ENCODE peak calls at places on chromosomes 16 and 17, in four cellular contexts. One of them, this sample, is unnamed.

GRCh38 chr17:9928601-9929341 is 23.7 kb upstream of the RCVRN start:
- DNase-seq in A549: peak; percentile 87
- DNase-seq in GM12878: no peak
- DNase-seq in HepG2: peak; percentile 52
- DNase-seq in this sample: peak; percentile 58

GRCh38 chr16:87126403-87127025 is 190.7 kb downstream of the C16orf95 start:
- DNase-seq in A549: no peak
- DNase-seq in GM12878: no peak
- DNase-seq in HepG2: no peak
- DNase-seq in this sample: no peak

GRCh38 chr16:27977966-27978365 is 85.5 kb downstream of the GSG1L start:
- DNase-seq in A549: no peak
- DNase-seq in GM12878: no peak
- DNase-seq in HepG2: no peak
- DNase-seq in this sample: no peak

GRCh38 chr16:2983706-2984136 is 3.5 kb upstream of the PKMYT1 start:
- DNase-seq in A549: peak; percentile 91
- DNase-seq in GM12878: no peak
- DNase-seq in HepG2: peak; percentile 42
- DNase-seq in this sample: peak; percentile 96

GRCh38 chr17:81484195-81484979 is 28.2 kb downstream of the ACTG1 start:
- DNase-seq in A549: peak; percentile 80
- DNase-seq in GM12878: peak; percentile 17
- DNase-seq in HepG2: peak; percentile 76
- DNase-seq in this sample: peak; percentile 97

GRCh38 chr17:27351741-27352140 is 57.8 kb downstream of the WSB1 start:
- DNase-seq in A549: no peak
- DNase-seq in GM12878: no peak
- DNase-seq in HepG2: no peak
- DNase-seq in this sample: no peak

GRCh38 chr17:32288600-32288999 is 23.0 kb downstream of the RHBDL3 start:
- DNase-seq in A549: no peak
- DNase-seq in GM12878: no peak
- DNase-seq in HepG2: no peak
- DNase-seq in this sample: no peak

GRCh38 chr16:22915003-22915402 is 101.0 kb downstream of the HS3ST2 start:
- DNase-seq in A549: no peak
- DNase-seq in GM12878: no peak
- DNase-seq in HepG2: no peak
- DNase-seq in this sample: no peak

GRCh38 chr17:47652570-47652969 is 2.9 kb downstream of the KPNB1 start:
- DNase-seq in A549: no peak
- DNase-seq in GM12878: no peak
- DNase-seq in HepG2: no peak
- DNase-seq in this sample: no peak

GRCh38 chr16:11384956-11385586 is 39.8 kb downstream of the RMI2 start:
- DNase-seq in A549: no peak
- DNase-seq in GM12878: no peak
- DNase-seq in HepG2: no peak
- DNase-seq in this sample: no peak

GRCh38 chr17:40561294-40561870 is 3.9 kb downstream of the CCR7 start:
- DNase-seq in A549: no peak
- DNase-seq in GM12878: peak; percentile 84
- DNase-seq in HepG2: no peak
- DNase-seq in this sample: no peak

GRCh38 chr17:34579017-34579946 is at the start of gene TMEM132E:
- DNase-seq in A549: no peak
- DNase-seq in GM12878: no peak
- DNase-seq in HepG2: no peak
- DNase-seq in this sample: peak; percentile 75

GRCh38 chr17:46053911-46054534 is 55.0 kb downstream of the STH start:
- DNase-seq in A549: no peak
- DNase-seq in GM12878: no peak
- DNase-seq in HepG2: no peak
- DNase-seq in this sample: no peak

GRCh38 chr17:69828087-69828486 is 246.9 kb upstream of the KCNJ16 start:
- DNase-seq in A549: no peak
- DNase-seq in GM12878: no peak
- DNase-seq in HepG2: no peak
- DNase-seq in this sample: no peak

GRCh38 chr16:31377210-31377903 is 15.8 kb upstream of the ITGAD start:
- DNase-seq in A549: no peak
- DNase-seq in GM12878: no peak
- DNase-seq in HepG2: no peak
- DNase-seq in this sample: no peak

GRCh38 chr16:11100239-11100750 is 155.7 kb downstream of the SOCS1 start:
- DNase-seq in A549: no peak
- DNase-seq in GM12878: peak; percentile 74
- DNase-seq in HepG2: no peak
- DNase-seq in this sample: no peak

GRCh38 chr16:84790291-84790690 is 29.5 kb upstream of the CRISPLD2 start:
- DNase-seq in A549: no peak
- DNase-seq in GM12878: no peak
- DNase-seq in HepG2: no peak
- DNase-seq in this sample: no peak

GRCh38 chr17:82388223-82388921 is 16.8 kb downstream of the UTS2R start:
- DNase-seq in A549: no peak
- DNase-seq in GM12878: no peak
- DNase-seq in HepG2: peak; percentile 55
- DNase-seq in this sample: peak; percentile 63

GRCh38 chr17:71870546-71870862 is 250.3 kb upstream of the SOX9 start:
- DNase-seq in A549: no peak
- DNase-seq in GM12878: no peak
- DNase-seq in HepG2: no peak
- DNase-seq in this sample: peak; percentile 75

GRCh38 chr16:86209202-86209601 is 301.1 kb upstream of the FOXF1 start:
- DNase-seq in A549: no peak
- DNase-seq in GM12878: no peak
- DNase-seq in HepG2: no peak
- DNase-seq in this sample: no peak

GRCh38 chr16:6066601-6067000 is 969.0 kb upstream of the EEF2KMT start:
- DNase-seq in A549: no peak
- DNase-seq in GM12878: no peak
- DNase-seq in HepG2: no peak
- DNase-seq in this sample: no peak

GRCh38 chr17:62696726-62697490 is 69.4 kb downstream of the MRC2 start:
- DNase-seq in A549: no peak
- DNase-seq in GM12878: no peak
- DNase-seq in HepG2: no peak
- DNase-seq in this sample: peak; percentile 36

GRCh38 chr17:9645858-9646555 is 690 bp downstream of the USP43 start:
- DNase-seq in A549: peak; percentile 56
- DNase-seq in GM12878: no peak
- DNase-seq in HepG2: peak; percentile 30
- DNase-seq in this sample: peak; percentile 27

GRCh38 chr16:10587622-10588021 is 7.2 kb upstream of the EMP2 start:
- DNase-seq in A549: no peak
- DNase-seq in GM12878: no peak
- DNase-seq in HepG2: no peak
- DNase-seq in this sample: no peak

GRCh38 chr17:51797150-51797549 is 361.4 kb downstream of the CA10 start:
- DNase-seq in A549: no peak
- DNase-seq in GM12878: no peak
- DNase-seq in HepG2: no peak
- DNase-seq in this sample: no peak

GRCh38 chr16:88526906-88527185 is 43.4 kb upstream of the ZC3H18 start:
- DNase-seq in A549: no peak
- DNase-seq in GM12878: no peak
- DNase-seq in HepG2: no peak
- DNase-seq in this sample: no peak

GRCh38 chr17:732788-733720 is 658 bp downstream of the TLCD3A start:
- DNase-seq in A549: no peak
- DNase-seq in GM12878: no peak
- DNase-seq in HepG2: no peak
- DNase-seq in this sample: peak; percentile 82

GRCh38 chr16:81633147-81633619 is 145.9 kb upstream of the PLCG2 start:
- DNase-seq in A549: no peak
- DNase-seq in GM12878: no peak
- DNase-seq in HepG2: peak; percentile 16
- DNase-seq in this sample: no peak

GRCh38 chr17:6683730-6684459 is 29.3 kb downstream of the SLC13A5 start:
- DNase-seq in A549: no peak
- DNase-seq in GM12878: no peak
- DNase-seq in HepG2: no peak
- DNase-seq in this sample: no peak

DNA sequence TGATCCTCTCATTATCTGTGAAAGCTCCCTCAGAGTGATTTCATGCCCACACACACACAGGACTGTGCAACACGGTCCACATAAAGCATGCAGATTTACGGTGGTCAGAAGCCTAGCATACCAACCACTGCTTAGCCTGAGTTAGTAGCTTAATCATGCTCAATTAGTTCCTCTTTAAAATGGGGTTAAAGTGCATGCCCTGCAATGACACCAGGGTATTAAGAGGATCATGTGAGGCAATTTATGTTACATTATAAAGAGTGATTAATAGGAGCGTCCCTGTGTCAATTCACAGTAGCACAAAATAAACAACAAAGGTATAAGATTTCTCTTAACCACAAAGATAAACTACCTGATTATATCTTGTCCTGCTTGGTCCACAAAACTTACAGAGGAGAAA is 39.8 kb downstream of the C17orf67 start:
- DNase-seq in A549: no peak
- DNase-seq in GM12878: no peak
- DNase-seq in HepG2: no peak
- DNase-seq in this sample: no peak
- TF ChIP-seq PBX3 in A549: no peak
- TF ChIP-seq PBX3 in GM12878: no peak
- TF ChIP-seq PBX3 in HepG2: no peak
- TF ChIP-seq PBX3 in this sample: no peak

GRCh38 chr17:38464723-38465419 is 36.6 kb downstream of the ARHGAP23 start:
- DNase-seq in A549: peak; percentile 81
- DNase-seq in GM12878: no peak
- DNase-seq in HepG2: no peak
- DNase-seq in this sample: peak; percentile 96

GRCh38 chr17:38466346-38467315 is 38.4 kb downstream of the ARHGAP23 start:
- DNase-seq in A549: no peak
- DNase-seq in GM12878: no peak
- DNase-seq in HepG2: no peak
- DNase-seq in this sample: no peak

GRCh38 chr17:38464251-38464722 is 36.0 kb downstream of the ARHGAP23 start:
- DNase-seq in A549: no peak
- DNase-seq in GM12878: no peak
- DNase-seq in HepG2: no peak
- DNase-seq in this sample: peak; percentile 83

GRCh38 chr17:38467491-38467890 is 39.2 kb downstream of the ARHGAP23 start:
- DNase-seq in A549: no peak
- DNase-seq in GM12878: no peak
- DNase-seq in HepG2: no peak
- DNase-seq in this sample: no peak

GRCh38 chr17:38465420-38466345 is 37.4 kb downstream of the ARHGAP23 start:
- DNase-seq in A549: no peak
- DNase-seq in GM12878: no peak
- DNase-seq in HepG2: no peak
- DNase-seq in this sample: peak; percentile 68
- TF ChIP-seq PBX3 in A549: no peak
- TF ChIP-seq PBX3 in GM12878: no peak
- TF ChIP-seq PBX3 in HepG2: no peak
- TF ChIP-seq PBX3 in this sample: no peak

DNA sequence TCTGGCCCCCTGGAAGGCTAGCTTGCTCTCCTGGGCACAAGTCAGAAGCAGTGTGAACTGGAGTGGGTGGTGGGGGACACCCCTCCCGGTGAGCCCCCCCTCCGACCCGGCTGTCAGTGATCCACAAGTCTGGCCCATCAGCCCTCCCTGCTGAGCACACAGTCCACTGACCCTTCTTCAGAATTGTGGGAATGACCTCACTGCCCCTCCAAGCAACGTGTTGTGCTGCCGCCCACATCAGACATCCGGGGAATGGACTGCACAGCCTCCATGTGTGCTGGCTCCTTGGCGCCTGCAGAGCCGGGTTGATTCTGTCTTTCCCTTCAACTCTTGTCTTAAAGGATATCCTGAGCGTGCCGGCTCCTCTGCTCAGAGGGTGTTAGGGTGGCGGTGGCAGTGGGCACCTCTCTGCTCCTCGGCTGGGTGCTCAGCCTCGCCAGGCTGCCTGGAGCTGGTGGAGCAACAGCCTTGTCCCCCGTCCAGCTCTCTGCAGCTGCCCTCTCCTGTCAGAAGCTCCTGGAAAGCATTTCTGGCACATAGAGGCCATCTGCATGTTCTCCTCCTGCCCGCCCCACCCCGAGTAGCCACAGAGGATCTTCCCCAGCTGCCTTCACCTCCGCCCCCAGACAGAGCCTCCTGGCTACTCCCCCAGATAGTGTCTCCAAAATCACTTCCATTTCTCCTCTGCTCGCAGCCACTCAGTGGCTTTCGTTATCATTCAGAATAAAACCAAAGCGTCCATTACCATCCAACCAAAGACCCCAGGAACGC is 19.8 kb downstream of the NPTX1 start:
- DNase-seq in A549: no peak
- DNase-seq in GM12878: no peak
- DNase-seq in HepG2: no peak
- DNase-seq in this sample: no peak
- TF ChIP-seq PBX3 in A549: no peak
- TF ChIP-seq PBX3 in GM12878: no peak
- TF ChIP-seq PBX3 in HepG2: no peak
- TF ChIP-seq PBX3 in this sample: no peak

GRCh38 chr16:51755039-51755501 is 604.0 kb upstream of the SALL1 start:
- DNase-seq in A549: no peak
- DNase-seq in GM12878: no peak
- DNase-seq in HepG2: no peak
- DNase-seq in this sample: no peak
- TF ChIP-seq PBX3 in A549: no peak
- TF ChIP-seq PBX3 in GM12878: no peak
- TF ChIP-seq PBX3 in HepG2: no peak
- TF ChIP-seq PBX3 in this sample: no peak

DNA sequence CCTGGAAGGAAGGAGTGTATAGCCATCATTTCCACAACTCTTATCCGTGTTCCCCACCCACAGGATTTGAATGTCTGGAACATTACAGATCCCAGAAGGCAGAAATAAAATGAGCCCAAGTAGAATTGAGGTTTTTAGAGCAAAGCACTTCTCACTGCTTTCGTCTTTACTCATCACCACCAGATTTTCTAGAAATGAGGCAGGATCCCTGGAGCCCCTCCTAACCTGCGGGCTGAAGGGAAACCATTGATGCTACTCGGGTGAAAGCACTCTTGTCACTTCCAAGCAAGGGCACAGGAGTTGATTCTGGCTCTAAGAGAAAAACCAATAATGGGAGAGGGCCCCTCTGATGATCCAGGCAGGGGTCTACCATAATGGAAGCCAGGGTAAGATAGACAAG is 2.8 kb upstream of the ALDOC start:
- DNase-seq in A549: no peak
- DNase-seq in GM12878: no peak
- DNase-seq in HepG2: no peak
- DNase-seq in this sample: no peak
- TF ChIP-seq PBX3 in A549: no peak
- TF ChIP-seq PBX3 in GM12878: no peak
- TF ChIP-seq PBX3 in HepG2: no peak
- TF ChIP-seq PBX3 in this sample: no peak

DNA sequence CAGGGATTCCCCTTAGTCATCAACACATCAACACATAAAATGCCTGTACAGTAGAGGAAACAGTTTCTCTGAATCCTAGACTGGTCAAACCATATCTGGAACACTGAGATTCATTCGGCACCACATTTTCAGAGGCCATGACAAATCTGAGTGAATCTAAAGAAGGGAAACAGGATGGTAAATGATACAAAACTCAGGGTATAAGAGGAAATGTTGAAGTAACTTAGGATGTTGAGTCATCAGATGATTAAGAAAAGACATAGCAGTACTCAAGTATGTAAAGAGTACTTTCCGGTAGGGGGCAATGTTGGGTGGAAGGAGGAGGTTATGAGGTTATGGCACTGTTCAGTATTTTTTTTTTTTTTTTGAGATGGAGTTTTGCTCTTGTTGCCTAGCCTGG is 358.5 kb upstream of the PMFBP1 start:
- DNase-seq in A549: no peak
- DNase-seq in GM12878: no peak
- DNase-seq in HepG2: no peak
- DNase-seq in this sample: no peak
- TF ChIP-seq PBX3 in A549: no peak
- TF ChIP-seq PBX3 in GM12878: no peak
- TF ChIP-seq PBX3 in HepG2: no peak
- TF ChIP-seq PBX3 in this sample: no peak

This sample was measured in SK-N-SH.